ENCODE peak calls at places on chromosomes 3 and 15, in ten cellular contexts. X is kidney, C is neural crest cell, B is tibial artery, T is heart right ventricle, G is foreskin fibroblast, A is cardiac fibroblast, D is fibroblast of mammary gland, N is AG10803, P is endothelial cell. J is an unnamed sample.
A peak's percentile ranks its signal among the peaks of the same experiment; 100 is the strongest.

GRCh38 chr3:130390079-130390478 is 44.6 kb downstream of the COL6A5 start:
- DNase-seq in A (no peak), D (no peak), N (no peak), B (no peak), C (no peak), X (no peak), T (no peak), P (no peak), G (no peak), J (no peak)

GRCh38 chr3:186107148-186108105 is 1.5 kb downstream of the ETV5 start:
- DNase-seq in G (peak; percentile 57), P (peak; percentile 57), D (peak; percentile 48), X (peak; percentile 85), C (peak; percentile 63), A (peak; percentile 60), N (peak; percentile 62), T (peak; percentile 58), B (peak; percentile 70), J (peak; percentile 65)

GRCh38 chr3:133693821-133694220 is 32.1 kb upstream of the TOPBP1 start:
- DNase-seq in D (no peak), A (no peak), X (no peak), T (no peak), B (no peak), C (no peak), N (no peak), P (no peak), G (no peak), J (no peak)

GRCh38 chr3:123096701-123097100 is 29.9 kb downstream of the PDIA5 start:
- DNase-seq in A (peak; percentile 37), N (peak; percentile 83), X (peak; percentile 79), T (peak; percentile 80), P (no peak), D (peak; percentile 75), B (no peak), C (no peak), G (peak; percentile 49), J (no peak)

GRCh38 chr3:161217496-161217895 is 3.6 kb upstream of the NMD3 start:
- DNase-seq in P (no peak), T (no peak), B (no peak), A (peak; percentile 80), D (peak; percentile 66), C (no peak), N (peak; percentile 35), X (no peak), G (peak; percentile 24), J (no peak)

GRCh38 chr3:127065561-127066270 is 82.8 kb downstream of the PLXNA1 start:
- DNase-seq in P (no peak), B (no peak), G (peak; percentile 36), D (peak; percentile 69), C (no peak), X (no peak), T (no peak), N (peak; percentile 84), A (no peak), J (no peak)

GRCh38 chr3:172815857-172816256 is 65.3 kb downstream of the ECT2 start:
- DNase-seq in C (no peak), P (no peak), N (no peak), B (no peak), D (no peak), T (no peak), A (no peak), X (no peak), G (no peak), J (no peak)

GRCh38 chr3:172522871-172523818 is at the start of gene TNFSF10:
- DNase-seq in C (peak; percentile 2), X (peak; percentile 83), N (peak; percentile 53), D (peak; percentile 34), T (peak; percentile 40), G (no peak), A (no peak), B (peak; percentile 78), P (peak; percentile 16), J (no peak)

GRCh38 chr3:56459719-56460118 is 8.5 kb downstream of the ERC2 start:
- DNase-seq in N (no peak), B (no peak), T (no peak), G (no peak), X (no peak), C (no peak), A (no peak), P (no peak), D (no peak), J (no peak)

GRCh38 chr3:147939425-147940196 is 530.4 kb downstream of the ZIC1 start:
- DNase-seq in D (no peak), N (no peak), B (no peak), T (no peak), X (no peak), C (no peak), P (no peak), A (no peak), G (no peak), J (no peak)

GRCh38 chr3:124745092-124745491 is 14.8 kb downstream of the UMPS start:
- DNase-seq in P (no peak), C (no peak), B (no peak), X (no peak), A (peak; percentile 41), G (no peak), D (no peak), T (no peak), N (peak; percentile 20), J (no peak)

GRCh38 chr15:66153549-66154415 is 99.8 kb downstream of the MEGF11 start:
- DNase-seq in X (no peak), T (no peak), A (no peak), G (no peak), P (no peak), D (no peak), B (no peak), N (no peak), C (no peak), J (no peak)

GRCh38 chr15:66152650-66153049 is 100.9 kb downstream of the MEGF11 start:
- DNase-seq in C (no peak), P (no peak), A (no peak), T (no peak), N (no peak), G (no peak), D (no peak), X (no peak), B (no peak), J (no peak)

GRCh38 chr15:66154581-66154980 is 99.0 kb downstream of the MEGF11 start:
- DNase-seq in B (no peak), N (no peak), G (no peak), C (no peak), X (no peak), D (no peak), A (no peak), T (no peak), P (no peak), J (no peak)

GRCh38 chr15:66149871-66150270 is 103.7 kb downstream of the MEGF11 start:
- DNase-seq in C (no peak), N (no peak), B (no peak), X (no peak), A (no peak), T (no peak), G (no peak), P (no peak), D (no peak), J (no peak)

DNA sequence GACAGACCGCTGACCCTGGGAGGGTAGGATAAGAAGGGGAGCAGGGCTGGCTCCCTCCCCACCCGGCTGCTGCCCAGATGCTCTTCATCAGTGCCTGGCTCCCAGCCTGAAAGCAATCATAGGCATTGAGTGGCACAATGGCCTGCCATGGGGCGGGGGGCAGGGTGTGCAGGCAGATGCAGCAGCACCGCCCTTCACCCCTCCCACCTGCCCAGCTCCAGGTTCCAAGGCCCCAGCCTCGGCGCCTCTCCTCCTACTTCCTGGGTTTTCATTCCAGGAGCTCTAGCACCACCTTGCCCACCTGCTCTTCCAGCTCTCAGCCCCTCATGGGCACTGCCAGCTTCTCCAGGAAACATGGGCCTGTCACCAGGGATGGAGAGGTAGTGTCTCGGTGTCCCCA is 101.7 kb downstream of the MEGF11 start:
- DNase-seq in T (peak; percentile 32), G (no peak), N (no peak), X (no peak), C (no peak), D (no peak), A (no peak), P (no peak), B (no peak), J (no peak)
- TF ChIP-seq CTCF in T (no peak), G (no peak), N (no peak), X (no peak), C (no peak), D (no peak), A (no peak), P (no peak), B (no peak), J (peak; percentile 18)

DNA sequence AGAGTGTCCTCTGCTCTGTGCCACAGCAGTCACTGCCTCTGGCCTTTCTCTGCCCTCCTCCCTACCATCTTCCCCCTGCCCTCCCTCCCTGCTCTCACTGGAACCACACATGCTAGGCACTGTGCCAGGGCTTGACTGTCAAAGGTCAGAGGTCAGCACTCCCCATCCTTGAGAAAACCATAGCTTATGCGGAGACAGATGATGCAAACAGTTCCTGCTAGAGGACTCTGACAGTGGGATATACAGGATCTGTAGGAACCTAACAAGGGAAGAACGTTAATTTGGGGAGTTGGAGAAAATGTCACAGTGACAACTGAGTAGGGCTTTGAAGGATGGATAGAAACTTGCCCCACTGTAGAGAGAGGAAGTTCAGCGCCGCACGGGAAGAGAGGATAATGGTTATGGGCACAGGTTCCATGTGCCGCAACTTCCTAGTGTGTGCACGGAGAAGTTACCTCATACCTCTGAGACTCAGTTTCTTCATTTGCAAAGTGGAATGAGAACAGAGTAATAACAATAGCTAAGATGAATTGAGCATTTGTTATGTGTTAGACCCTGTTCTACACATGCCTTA is 29.3 kb upstream of the XYLB start:
- DNase-seq in B (no peak), P (no peak), D (peak; percentile 30), A (peak; percentile 17), N (no peak), G (peak; percentile 25), X (no peak), T (no peak), C (no peak), J (no peak)
- TF ChIP-seq CTCF in B (no peak), P (no peak), D (no peak), A (no peak), N (no peak), G (no peak), X (no peak), T (no peak), C (no peak), J (no peak)

GRCh38 chr3:154430014-154430413 is at the start of gene GPR149:
- DNase-seq in P (no peak), X (no peak), N (peak; percentile 22), A (no peak), C (no peak), B (no peak), G (no peak), T (no peak), D (no peak), J (no peak)
- TF ChIP-seq CTCF in P (no peak), X (no peak), N (no peak), A (no peak), C (no peak), B (no peak), G (no peak), T (no peak), D (no peak), J (no peak)

GRCh38 chr15:55827204-55827603 is 84.3 kb upstream of the PRTG start:
- DNase-seq in C (no peak), N (no peak), X (no peak), P (no peak), T (no peak), B (no peak), G (no peak), A (no peak), D (no peak), J (no peak)
- TF ChIP-seq CTCF in C (no peak), N (no peak), X (no peak), P (no peak), T (no peak), B (no peak), G (no peak), A (no peak), D (no peak), J (no peak)

J was measured in D721Med.